ENCODE peak calls at places on chromosomes 5 and 9, in ten cellular contexts. N is amniotic stem cell, F is activated T-cell treated with anti-CD3 and anti-CD28 coated beads for 1 hour, V is HEK293T, G is hepatic stellate cell, L is NCI-H1092 treated with DMSO at 0.1 percent for 48 hours, A is NCI-H446, X is NCI-H2171 treated with DMSO at 0.1 percent for 48 hours, Q is lower lobe of right lung, Y is dorsolateral prefrontal cortex. H is an unnamed sample.

GRCh38 chr9:28868224-28868623 is 1294.9 kb upstream of the C9orf72 start:
- DNase-seq in N (no peak), F (no peak), V (no peak), G (no peak), L (no peak), A (no peak), X (no peak), Q (no peak), Y (no peak), H (no peak)

GRCh38 chr9:112866662-112867274 is 23.9 kb downstream of the SLC46A2 start:
- DNase-seq in N (peak), F (no peak), V (no peak), G (peak), L (no peak), A (no peak), X (no peak), Q (no peak), Y (no peak), H (no peak)

GRCh38 chr9:71909887-71910601 is 949 bp downstream of the ABHD17B start:
- DNase-seq in N (peak), F (peak), V (peak), G (peak), L (peak), A (peak), X (peak), Q (peak), Y (peak), H (peak)

GRCh38 chr9:16192403-16193017 is 639.7 kb downstream of the CCDC171 start:
- DNase-seq in N (no peak), F (no peak), V (no peak), G (no peak), L (peak), A (no peak), X (no peak), Q (no peak), Y (no peak), H (no peak)

GRCh38 chr9:129173296-129174101 is 4.6 kb downstream of the IER5L start:
- DNase-seq in N (no peak), F (no peak), V (no peak), G (no peak), L (no peak), A (no peak), X (no peak), Q (no peak), Y (no peak), H (no peak)

GRCh38 chr5:169116961-169117461 is 183.9 kb downstream of the SLIT3 start:
- DNase-seq in N (no peak), F (no peak), V (peak), G (no peak), L (no peak), A (no peak), X (no peak), Q (no peak), Y (no peak), H (no peak)

GRCh38 chr9:36268007-36268427 is 9.8 kb upstream of the GNE start:
- DNase-seq in N (no peak), F (no peak), V (no peak), G (peak), L (no peak), A (no peak), X (no peak), Q (no peak), Y (no peak), H (no peak)

GRCh38 chr9:110337727-110338522 is at the start of gene TXNDC8:
- DNase-seq in N (peak), F (no peak), V (no peak), G (no peak), L (no peak), A (no peak), X (no peak), Q (no peak), Y (no peak), H (no peak)

GRCh38 chr5:35857004-35857345 is 284 bp downstream of the IL7R start:
- DNase-seq in N (no peak), F (no peak), V (no peak), G (no peak), L (no peak), A (no peak), X (no peak), Q (no peak), Y (no peak), H (no peak)

GRCh38 chr9:110125207-110125751 is 82.7 kb downstream of the C9orf152 start:
- DNase-seq in N (peak), F (no peak), V (no peak), G (peak), L (no peak), A (no peak), X (no peak), Q (peak), Y (peak), H (peak)

GRCh38 chr5:78927657-78928282 is 57.3 kb downstream of the ARSB start:
- DNase-seq in N (no peak), F (no peak), V (peak), G (peak), L (no peak), A (no peak), X (no peak), Q (no peak), Y (no peak), H (no peak)

GRCh38 chr9:108953983-108954574 is 19.9 kb downstream of the ABITRAM start:
- DNase-seq in N (peak), F (no peak), V (peak), G (peak), L (peak), A (no peak), X (peak), Q (no peak), Y (no peak), H (no peak)

GRCh38 chr9:91026266-91026665 is 224.6 kb downstream of the SYK start:
- DNase-seq in N (no peak), F (no peak), V (no peak), G (no peak), L (no peak), A (no peak), X (no peak), Q (no peak), Y (no peak), H (no peak)

GRCh38 chr9:20436475-20437195 is 185.7 kb downstream of the MLLT3 start:
- DNase-seq in N (no peak), F (no peak), V (no peak), G (no peak), L (no peak), A (no peak), X (no peak), Q (no peak), Y (no peak), H (no peak)

GRCh38 chr9:127935765-127936221 is 1.9 kb downstream of the DPM2 start:
- DNase-seq in N (no peak), F (no peak), V (no peak), G (no peak), L (no peak), A (no peak), X (no peak), Q (no peak), Y (no peak), H (no peak)

GRCh38 chr9:87564706-87565335 is 67.2 kb downstream of the DAPK1 start:
- DNase-seq in N (no peak), F (no peak), V (no peak), G (no peak), L (no peak), A (no peak), X (no peak), Q (no peak), Y (no peak), H (no peak)

GRCh38 chr9:95077053-95077765 is 240.3 kb downstream of the FANCC start:
- DNase-seq in N (no peak), F (no peak), V (no peak), G (no peak), L (no peak), A (no peak), X (no peak), Q (no peak), Y (peak), H (no peak)

GRCh38 chr9:129256959-129257713 is 79.1 kb upstream of the IER5L start:
- DNase-seq in N (no peak), F (no peak), V (no peak), G (no peak), L (no peak), A (no peak), X (no peak), Q (peak), Y (no peak), H (peak)

GRCh38 chr5:132489051-132489770 is 1.4 kb downstream of the IRF1 start:
- DNase-seq in N (no peak), F (no peak), V (no peak), G (no peak), L (no peak), A (no peak), X (no peak), Q (no peak), Y (no peak), H (peak)

GRCh38 chr5:104126980-104127379 is 564.4 kb upstream of the NUDT12 start:
- DNase-seq in N (no peak), F (no peak), V (no peak), G (no peak), L (no peak), A (no peak), X (no peak), Q (no peak), Y (no peak), H (no peak)

GRCh38 chr9:17401858-17402257 is 177.0 kb upstream of the SH3GL2 start:
- DNase-seq in N (no peak), F (no peak), V (no peak), G (no peak), L (no peak), A (no peak), X (no peak), Q (no peak), Y (no peak), H (no peak)

GRCh38 chr5:174589011-174589410 is 135.4 kb upstream of the MSX2 start:
- DNase-seq in N (no peak), F (no peak), V (no peak), G (no peak), L (no peak), A (no peak), X (no peak), Q (no peak), Y (no peak), H (no peak)

H was measured in left lung.